ENCODE peak calls at places on chromosomes 11 and 22, in four cellular contexts. One of them, this sample, is unnamed.

GRCh38 chr22:37692627-37693285 is 4.1 kb upstream of the TRIOBP start:
- DNase-seq in CD8-positive, alpha-beta T cell: no peak
- DNase-seq in stomach: no peak
- DNase-seq in neuronal stem cell: no peak
- DNase-seq in this sample: no peak

GRCh38 chr22:38505595-38506117 is 455 bp downstream of the DDX17 start:
- DNase-seq in CD8-positive, alpha-beta T cell: peak; percentile 57
- DNase-seq in stomach: peak; percentile 79
- DNase-seq in neuronal stem cell: no peak
- DNase-seq in this sample: no peak

GRCh38 chr11:119055901-119056300 is 1.1 kb downstream of the HYOU1 start:
- DNase-seq in CD8-positive, alpha-beta T cell: no peak
- DNase-seq in stomach: no peak
- DNase-seq in neuronal stem cell: no peak
- DNase-seq in this sample: no peak

GRCh38 chr11:74932797-74933196 is 16.1 kb downstream of the XRRA1 start:
- DNase-seq in CD8-positive, alpha-beta T cell: no peak
- DNase-seq in stomach: no peak
- DNase-seq in neuronal stem cell: no peak
- DNase-seq in this sample: peak; percentile 59

GRCh38 chr11:486189-486588 is 20.9 kb downstream of the RNH1 start:
- DNase-seq in CD8-positive, alpha-beta T cell: no peak
- DNase-seq in stomach: no peak
- DNase-seq in neuronal stem cell: no peak
- DNase-seq in this sample: no peak

GRCh38 chr11:117439256-117439655 is 111.6 kb downstream of the CEP164 start:
- DNase-seq in CD8-positive, alpha-beta T cell: no peak
- DNase-seq in stomach: no peak
- DNase-seq in neuronal stem cell: no peak
- DNase-seq in this sample: no peak

GRCh38 chr11:114169321-114169749 is 109.8 kb downstream of the ZBTB16 start:
- DNase-seq in CD8-positive, alpha-beta T cell: no peak
- DNase-seq in stomach: no peak
- DNase-seq in neuronal stem cell: no peak
- DNase-seq in this sample: no peak

GRCh38 chr11:102780491-102780918 is at the start of gene MMP10:
- DNase-seq in CD8-positive, alpha-beta T cell: no peak
- DNase-seq in stomach: no peak
- DNase-seq in neuronal stem cell: peak; percentile 40
- DNase-seq in this sample: peak; percentile 23

GRCh38 chr11:126459691-126460404 is 104.4 kb downstream of the ST3GAL4 start:
- DNase-seq in CD8-positive, alpha-beta T cell: no peak
- DNase-seq in stomach: no peak
- DNase-seq in neuronal stem cell: no peak
- DNase-seq in this sample: peak; percentile 84

GRCh38 chr22:24501366-24502005 is 6.4 kb downstream of the UPB1 start:
- DNase-seq in CD8-positive, alpha-beta T cell: no peak
- DNase-seq in stomach: no peak
- DNase-seq in neuronal stem cell: no peak
- DNase-seq in this sample: no peak

GRCh38 chr11:75815345-75815983 is 454 bp downstream of the UVRAG start:
- DNase-seq in CD8-positive, alpha-beta T cell: peak; percentile 25
- DNase-seq in stomach: peak; percentile 47
- DNase-seq in neuronal stem cell: no peak
- DNase-seq in this sample: no peak

GRCh38 chr22:26894766-26895485 is 237.5 kb downstream of the MIAT start:
- DNase-seq in CD8-positive, alpha-beta T cell: no peak
- DNase-seq in stomach: no peak
- DNase-seq in neuronal stem cell: no peak
- DNase-seq in this sample: peak; percentile 67

GRCh38 chr11:75236062-75236461 is 4.5 kb upstream of the TPBGL start:
- DNase-seq in CD8-positive, alpha-beta T cell: no peak
- DNase-seq in stomach: peak; percentile 5
- DNase-seq in neuronal stem cell: no peak
- DNase-seq in this sample: no peak

GRCh38 chr22:36922752-36923457 is 9.5 kb downstream of the CSF2RB start:
- DNase-seq in CD8-positive, alpha-beta T cell: no peak
- DNase-seq in stomach: no peak
- DNase-seq in neuronal stem cell: no peak
- DNase-seq in this sample: no peak

GRCh38 chr11:57251491-57252104 is 14.5 kb upstream of the APLNR start:
- DNase-seq in CD8-positive, alpha-beta T cell: no peak
- DNase-seq in stomach: no peak
- DNase-seq in neuronal stem cell: no peak
- DNase-seq in this sample: no peak

GRCh38 chr11:469684-470667 is 19.9 kb downstream of the PTDSS2 start:
- DNase-seq in CD8-positive, alpha-beta T cell: no peak
- DNase-seq in stomach: peak; percentile 63
- DNase-seq in neuronal stem cell: no peak
- DNase-seq in this sample: peak; percentile 50

GRCh38 chr11:116255234-116255953 is 517.4 kb downstream of the BUD13 start:
- DNase-seq in CD8-positive, alpha-beta T cell: no peak
- DNase-seq in stomach: no peak
- DNase-seq in neuronal stem cell: no peak
- DNase-seq in this sample: no peak

GRCh38 chr11:65778431-65778900 is 2.3 kb downstream of the AP5B1 start:
- DNase-seq in CD8-positive, alpha-beta T cell: no peak
- DNase-seq in stomach: peak; percentile 22
- DNase-seq in neuronal stem cell: no peak
- DNase-seq in this sample: no peak

GRCh38 chr11:64571410-64572091 is 19.5 kb upstream of the SLC22A12 start:
- DNase-seq in CD8-positive, alpha-beta T cell: no peak
- DNase-seq in stomach: no peak
- DNase-seq in neuronal stem cell: no peak
- DNase-seq in this sample: no peak

GRCh38 chr11:92554662-92555061 is 330.0 kb downstream of the FAT3 start:
- DNase-seq in CD8-positive, alpha-beta T cell: no peak
- DNase-seq in stomach: no peak
- DNase-seq in neuronal stem cell: no peak
- DNase-seq in this sample: no peak

GRCh38 chr22:23033116-23033905 is 37.0 kb upstream of the GNAZ start:
- DNase-seq in CD8-positive, alpha-beta T cell: no peak
- DNase-seq in stomach: no peak
- DNase-seq in neuronal stem cell: no peak
- DNase-seq in this sample: no peak

GRCh38 chr11:68099474-68100405 is 21.4 kb downstream of the CHKA start:
- DNase-seq in CD8-positive, alpha-beta T cell: peak; percentile 11
- DNase-seq in stomach: peak; percentile 95
- DNase-seq in neuronal stem cell: no peak
- DNase-seq in this sample: no peak

GRCh38 chr11:13238879-13239514 is 38.6 kb upstream of the BMAL1 start:
- DNase-seq in CD8-positive, alpha-beta T cell: peak; percentile 39
- DNase-seq in stomach: peak; percentile 54
- DNase-seq in neuronal stem cell: no peak
- DNase-seq in this sample: no peak

GRCh38 chr11:119369035-119369925 is 12.2 kb downstream of the USP2 start:
- DNase-seq in CD8-positive, alpha-beta T cell: no peak
- DNase-seq in stomach: no peak
- DNase-seq in neuronal stem cell: no peak
- DNase-seq in this sample: no peak

GRCh38 chr11:9385288-9385902 is 943 bp downstream of the IPO7 start:
- DNase-seq in CD8-positive, alpha-beta T cell: no peak
- DNase-seq in stomach: peak; percentile 59
- DNase-seq in neuronal stem cell: no peak
- DNase-seq in this sample: no peak

GRCh38 chr11:115222218-115222862 is 281.9 kb downstream of the CADM1 start:
- DNase-seq in CD8-positive, alpha-beta T cell: no peak
- DNase-seq in stomach: no peak
- DNase-seq in neuronal stem cell: no peak
- DNase-seq in this sample: peak; percentile 83

GRCh38 chr11:18027475-18027874 is 14.6 kb upstream of the SERGEF start:
- DNase-seq in CD8-positive, alpha-beta T cell: no peak
- DNase-seq in stomach: no peak
- DNase-seq in neuronal stem cell: no peak
- DNase-seq in this sample: no peak

GRCh38 chr11:72553748-72554147 is 119.4 kb upstream of the CLPB start:
- DNase-seq in CD8-positive, alpha-beta T cell: no peak
- DNase-seq in stomach: no peak
- DNase-seq in neuronal stem cell: no peak
- DNase-seq in this sample: no peak

GRCh38 chr11:102914238-102915043 is 39.7 kb upstream of the MMP12 start:
- DNase-seq in CD8-positive, alpha-beta T cell: no peak
- DNase-seq in stomach: no peak
- DNase-seq in neuronal stem cell: peak; percentile 14
- DNase-seq in this sample: peak; percentile 15

GRCh38 chr11:88799749-88800500 is 265.9 kb downstream of the GRM5 start:
- DNase-seq in CD8-positive, alpha-beta T cell: no peak
- DNase-seq in stomach: no peak
- DNase-seq in neuronal stem cell: no peak
- DNase-seq in this sample: no peak

GRCh38 chr22:27998511-27999410 is 79.7 kb upstream of the PITPNB start:
- DNase-seq in CD8-positive, alpha-beta T cell: no peak
- DNase-seq in stomach: no peak
- DNase-seq in neuronal stem cell: no peak
- DNase-seq in this sample: no peak

GRCh38 chr11:86101941-86102407 is 33.1 kb upstream of the PICALM start:
- DNase-seq in CD8-positive, alpha-beta T cell: no peak
- DNase-seq in stomach: no peak
- DNase-seq in neuronal stem cell: no peak
- DNase-seq in this sample: no peak

GRCh38 chr11:119874660-119875238 is 145.7 kb upstream of the NECTIN1 start:
- DNase-seq in CD8-positive, alpha-beta T cell: no peak
- DNase-seq in stomach: no peak
- DNase-seq in neuronal stem cell: no peak
- DNase-seq in this sample: no peak

GRCh38 chr11:93133710-93134109 is 64.1 kb downstream of the SLC36A4 start:
- DNase-seq in CD8-positive, alpha-beta T cell: no peak
- DNase-seq in stomach: no peak
- DNase-seq in neuronal stem cell: no peak
- DNase-seq in this sample: peak; percentile 50

GRCh38 chr11:125322317-125322716 is 157.8 kb downstream of the PKNOX2 start:
- DNase-seq in CD8-positive, alpha-beta T cell: no peak
- DNase-seq in stomach: no peak
- DNase-seq in neuronal stem cell: no peak
- DNase-seq in this sample: no peak

GRCh38 chr11:125329786-125330185 is 165.2 kb downstream of the PKNOX2 start:
- DNase-seq in CD8-positive, alpha-beta T cell: no peak
- DNase-seq in stomach: no peak
- DNase-seq in neuronal stem cell: no peak
- DNase-seq in this sample: no peak

GRCh38 chr11:125327494-125328130 is 163.1 kb downstream of the PKNOX2 start:
- DNase-seq in CD8-positive, alpha-beta T cell: no peak
- DNase-seq in stomach: no peak
- DNase-seq in neuronal stem cell: no peak
- DNase-seq in this sample: no peak

GRCh38 chr11:125328181-125328580 is 163.6 kb downstream of the PKNOX2 start:
- DNase-seq in CD8-positive, alpha-beta T cell: no peak
- DNase-seq in stomach: no peak
- DNase-seq in neuronal stem cell: no peak
- DNase-seq in this sample: no peak

DNA sequence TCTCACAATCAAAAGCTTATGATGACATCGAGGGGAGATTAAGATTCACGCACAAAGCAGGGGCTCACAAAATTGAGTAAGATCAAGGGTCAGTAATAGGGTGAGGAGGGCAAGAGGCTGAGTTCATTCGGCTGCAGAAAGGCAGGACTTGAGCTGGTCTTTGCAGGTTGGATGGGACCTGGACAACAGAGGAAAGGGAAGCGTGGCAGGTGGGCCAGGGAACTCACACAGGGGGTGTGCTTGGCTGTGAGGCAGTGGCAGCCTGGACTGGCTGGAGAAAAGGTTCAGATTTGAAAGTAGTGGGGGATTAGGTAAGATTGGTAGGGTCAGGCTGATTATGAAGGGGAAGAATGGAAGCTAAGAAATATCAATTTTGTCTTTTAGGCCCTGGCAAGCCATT is 161.6 kb downstream of the PKNOX2 start:
- DNase-seq in CD8-positive, alpha-beta T cell: no peak
- DNase-seq in stomach: no peak
- DNase-seq in neuronal stem cell: no peak
- DNase-seq in this sample: no peak
- H3K27me3 ChIP-seq in CD8-positive, alpha-beta T cell: no peaks in the 10 kb centered on the region
- H3K27me3 ChIP-seq in stomach: no peaks in the 10 kb centered on the region
- H3K27me3 ChIP-seq in neuronal stem cell: no peaks in the 10 kb centered on the region
- H3K27me3 ChIP-seq in this sample: peaks cover 32% of the 10 kb centered on the region

DNA sequence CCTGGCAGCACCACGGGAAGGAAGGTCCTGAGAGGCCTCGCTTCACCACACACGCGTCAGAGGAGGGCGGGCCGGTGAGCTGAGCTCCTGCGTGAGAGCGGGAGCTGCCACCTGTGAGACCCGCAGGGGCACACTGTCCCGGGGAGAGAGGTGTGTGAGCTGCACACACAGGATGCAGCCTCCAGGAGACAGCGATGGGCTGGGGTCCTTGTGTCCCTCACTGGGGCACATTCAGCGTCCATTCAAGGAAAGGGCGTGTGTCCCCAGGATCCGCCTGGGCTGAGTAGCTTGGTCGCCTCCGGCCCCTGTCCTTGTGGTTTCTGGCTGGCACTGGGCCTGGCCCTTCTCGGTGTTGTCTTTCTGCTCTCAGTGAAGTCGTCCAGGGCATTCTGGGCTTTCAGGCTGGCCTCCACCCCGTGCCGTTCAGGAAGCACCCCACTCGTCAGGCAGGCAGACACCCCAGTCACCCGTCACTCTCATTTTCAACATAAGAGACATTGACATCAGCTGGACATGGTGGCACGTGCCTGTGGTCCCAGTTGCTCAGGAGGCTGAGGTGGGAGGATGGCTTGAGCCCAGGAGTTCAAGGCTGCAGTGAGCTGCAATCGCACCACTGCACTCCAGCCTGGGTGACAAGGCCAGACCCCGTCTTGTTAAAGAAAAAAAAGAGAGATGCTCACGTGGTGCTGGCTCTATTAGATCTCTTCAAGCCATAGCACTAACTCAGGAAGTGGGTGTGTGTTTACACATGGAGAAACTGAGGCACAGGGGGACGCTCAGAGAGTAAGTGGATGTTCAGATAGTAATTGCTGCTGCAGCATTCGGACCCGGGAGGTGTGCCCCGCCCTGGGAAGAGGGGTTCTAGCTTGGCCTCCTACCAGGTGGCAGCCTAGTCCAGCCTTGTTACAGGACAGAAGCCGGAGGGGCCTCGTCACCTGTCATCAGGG is 1081.6 kb downstream of the BRD1 start:
- DNase-seq in CD8-positive, alpha-beta T cell: no peak
- DNase-seq in stomach: peak; percentile 18
- DNase-seq in neuronal stem cell: no peak
- DNase-seq in this sample: no peak
- H3K27me3 ChIP-seq in CD8-positive, alpha-beta T cell: no peaks in the 10 kb centered on the region
- H3K27me3 ChIP-seq in stomach: no peaks in the 10 kb centered on the region
- H3K27me3 ChIP-seq in neuronal stem cell: no peaks in the 10 kb centered on the region
- H3K27me3 ChIP-seq in this sample: no peaks in the 10 kb centered on the region

GRCh38 chr22:43238526-43239006 is 51.6 kb upstream of the TTLL12 start:
- DNase-seq in CD8-positive, alpha-beta T cell: no peak
- DNase-seq in stomach: no peak
- DNase-seq in neuronal stem cell: no peak
- DNase-seq in this sample: no peak
- H3K27me3 ChIP-seq in CD8-positive, alpha-beta T cell: no peaks in the 10 kb centered on the region
- H3K27me3 ChIP-seq in stomach: peaks cover 18% of the 10 kb centered on the region
- H3K27me3 ChIP-seq in neuronal stem cell: peaks cover 49% of the 10 kb centered on the region
- H3K27me3 ChIP-seq in this sample: peaks cover 53% of the 10 kb centered on the region

DNA sequence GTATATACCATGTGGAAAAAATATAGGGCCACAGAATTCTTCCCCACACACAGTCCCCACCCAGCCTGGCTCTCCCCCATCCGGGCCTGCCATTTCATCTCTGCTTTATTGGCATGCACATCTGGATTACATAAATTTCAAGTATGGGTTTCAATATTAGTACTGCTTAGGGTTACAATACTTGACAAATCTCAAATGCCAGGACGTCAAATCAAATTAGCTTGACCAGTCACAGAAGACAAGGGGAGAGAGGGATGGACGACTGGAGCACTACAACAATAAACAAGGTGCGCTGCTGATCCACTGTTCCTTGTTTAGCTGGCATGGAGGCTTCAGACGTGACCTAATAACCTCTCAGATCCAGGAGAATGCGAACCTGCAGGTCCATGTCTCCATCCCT is 81.3 kb downstream of the ABTB2 start:
- DNase-seq in CD8-positive, alpha-beta T cell: no peak
- DNase-seq in stomach: no peak
- DNase-seq in neuronal stem cell: no peak
- DNase-seq in this sample: no peak
- H3K27me3 ChIP-seq in CD8-positive, alpha-beta T cell: no peaks in the 10 kb centered on the region
- H3K27me3 ChIP-seq in stomach: no peaks in the 10 kb centered on the region
- H3K27me3 ChIP-seq in neuronal stem cell: no peaks in the 10 kb centered on the region
- H3K27me3 ChIP-seq in this sample: peaks cover 9% of the 10 kb centered on the region